ENCODE peak calls at places on chromosomes 6 and 20, in four cellular contexts. I is hepatocyte, F is mammary epithelial cell, H is fibroblast of lung. Y is an unnamed sample.
A peak's percentile ranks its signal among the peaks of the same experiment; 100 is the strongest.

GRCh38 chr6:89298680-89299450 is 16.2 kb downstream of the GABRR2 start:
- DNase-seq in I (peak; percentile 35), F (peak; percentile 21), H (peak; percentile 92), Y (peak; percentile 56)

GRCh38 chr6:83114164-83114563 is 46.7 kb downstream of the DOP1A start:
- DNase-seq in I (no peak), F (peak; percentile 15), H (peak; percentile 43), Y (no peak)

GRCh38 chr6:167956983-167957492 is 40.4 kb upstream of the KIF25 start:
- DNase-seq in I (peak; percentile 58), F (no peak), H (no peak), Y (no peak)

GRCh38 chr6:12356431-12356830 is 66.3 kb downstream of the EDN1 start:
- DNase-seq in I (no peak), F (no peak), H (no peak), Y (no peak)

GRCh38 chr6:152093711-152094110 is 286.2 kb downstream of the ESR1 start:
- DNase-seq in I (no peak), F (no peak), H (no peak), Y (no peak)

GRCh38 chr6:140809694-140810101 is 1323.0 kb upstream of the GJE1 start:
- DNase-seq in I (no peak), F (no peak), H (no peak), Y (no peak)

GRCh38 chr20:49765846-49766541 is 46.6 kb upstream of the SLC9A8 start:
- DNase-seq in I (no peak), F (no peak), H (no peak), Y (no peak)

GRCh38 chr20:21615617-21616080 is 89.8 kb upstream of the PAX1 start:
- DNase-seq in I (peak; percentile 79), F (peak; percentile 43), H (peak; percentile 22), Y (peak; percentile 87)

GRCh38 chr6:43076093-43076927 is at the start of gene PTK7:
- DNase-seq in I (peak; percentile 89), F (peak; percentile 48), H (peak; percentile 71), Y (peak; percentile 90)

GRCh38 chr6:147507162-147508072 is 1.1 kb upstream of the SAMD5 start:
- DNase-seq in I (peak; percentile 34), F (peak; percentile 23), H (no peak), Y (peak; percentile 65)

GRCh38 chr6:126821706-126822105 is 296.8 kb upstream of the RSPO3 start:
- DNase-seq in I (no peak), F (no peak), H (no peak), Y (no peak)

GRCh38 chr20:50475879-50476292 is 34.3 kb upstream of the PTPN1 start:
- DNase-seq in I (no peak), F (no peak), H (peak; percentile 61), Y (no peak)

GRCh38 chr6:46098678-46099077 is 31.1 kb upstream of the ENPP4 start:
- DNase-seq in I (peak; percentile 11), F (peak; percentile 72), H (no peak), Y (no peak)

GRCh38 chr6:158629376-158630221 is 14.9 kb downstream of the DYNLT1 start:
- DNase-seq in I (no peak), F (no peak), H (no peak), Y (no peak)

DNA sequence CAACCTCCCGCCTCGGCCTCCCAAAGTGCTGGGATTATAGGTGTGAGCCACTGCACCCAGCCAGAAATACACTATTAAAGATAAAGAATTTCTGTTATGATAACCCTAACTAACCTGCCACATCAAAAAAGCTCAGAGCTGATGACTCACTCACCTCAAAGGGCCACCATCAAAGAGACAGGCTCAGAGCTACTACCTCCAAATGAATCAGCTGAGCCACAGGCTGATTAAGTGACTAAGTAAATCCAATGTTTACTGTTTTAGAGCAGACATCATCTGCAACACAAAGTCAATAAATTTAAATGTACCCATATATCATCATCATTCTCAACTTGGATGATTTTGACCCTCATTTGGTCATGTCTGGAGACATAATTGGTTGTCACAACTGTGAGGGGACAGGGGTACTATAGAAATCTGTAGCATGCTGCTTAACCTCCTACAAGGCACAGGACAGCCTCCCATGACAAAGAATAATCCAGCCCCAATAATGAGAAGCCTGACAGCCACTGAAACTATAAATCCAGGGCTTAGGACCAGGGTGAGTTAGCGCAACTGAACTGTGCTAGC is 106.5 kb downstream of the ATP9A start:
- DNase-seq in I (peak; percentile 47), F (peak; percentile 75), H (peak; percentile 28), Y (no peak)
- H3K4me1 ChIP-seq in I (peaks cover 16% of the 10 kb centered on the region), F (peaks cover 8% of the 10 kb centered on the region), H (peaks cover 15% of the 10 kb centered on the region), Y (peaks cover 14% of the 10 kb centered on the region)

DNA sequence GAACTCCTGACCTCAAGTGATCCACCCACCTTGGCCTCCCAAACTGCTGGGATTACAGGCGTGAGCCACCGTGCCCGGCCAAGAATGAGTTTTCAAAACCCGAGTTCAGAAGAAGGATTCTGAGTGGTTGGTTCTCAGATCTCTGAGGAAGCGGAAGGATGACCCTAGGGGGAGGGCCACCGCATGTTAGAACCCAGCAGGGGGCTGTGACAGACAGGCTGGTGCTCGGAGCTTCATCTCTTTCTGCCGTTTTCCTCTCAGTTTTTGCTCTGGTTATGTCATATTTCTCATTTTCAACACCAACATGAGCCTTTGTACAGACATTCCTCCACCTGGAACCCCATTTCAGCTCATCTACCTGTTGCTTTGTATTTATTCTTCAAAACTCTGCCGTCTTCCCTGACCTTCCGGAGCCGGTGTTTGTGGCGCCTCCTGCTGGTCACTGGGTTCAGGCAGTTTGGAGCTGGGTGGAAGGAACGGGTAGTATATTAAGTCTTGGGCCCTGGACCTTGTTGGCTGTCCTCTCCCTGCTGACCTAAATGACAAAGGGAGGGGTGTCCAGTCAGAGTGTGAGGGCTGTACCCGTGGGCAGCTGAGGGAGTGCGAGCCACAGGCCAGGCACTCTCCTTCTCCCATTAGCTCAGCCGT is at the start of gene DEFB123:
- DNase-seq in I (no peak), F (no peak), H (no peak), Y (no peak)
- TF ChIP-seq CTCF in I (no peak), F (peak; percentile 6), H (no peak), Y (peak; percentile 56)

GRCh38 chr6:75747985-75748742 is 875 bp upstream of the MYO6 start:
- DNase-seq in I (no peak), F (no peak), H (no peak), Y (no peak)

GRCh38 chr6:75748743-75749538 is at the start of gene MYO6:
- DNase-seq in I (peak; percentile 91), F (peak; percentile 68), H (peak; percentile 56), Y (peak; percentile 49)

GRCh38 chr6:75745404-75745803 is 3.6 kb upstream of the MYO6 start:
- DNase-seq in I (no peak), F (no peak), H (no peak), Y (no peak)

GRCh38 chr6:75750925-75751324 is 1.9 kb downstream of the MYO6 start:
- DNase-seq in I (no peak), F (no peak), H (no peak), Y (no peak)

DNA sequence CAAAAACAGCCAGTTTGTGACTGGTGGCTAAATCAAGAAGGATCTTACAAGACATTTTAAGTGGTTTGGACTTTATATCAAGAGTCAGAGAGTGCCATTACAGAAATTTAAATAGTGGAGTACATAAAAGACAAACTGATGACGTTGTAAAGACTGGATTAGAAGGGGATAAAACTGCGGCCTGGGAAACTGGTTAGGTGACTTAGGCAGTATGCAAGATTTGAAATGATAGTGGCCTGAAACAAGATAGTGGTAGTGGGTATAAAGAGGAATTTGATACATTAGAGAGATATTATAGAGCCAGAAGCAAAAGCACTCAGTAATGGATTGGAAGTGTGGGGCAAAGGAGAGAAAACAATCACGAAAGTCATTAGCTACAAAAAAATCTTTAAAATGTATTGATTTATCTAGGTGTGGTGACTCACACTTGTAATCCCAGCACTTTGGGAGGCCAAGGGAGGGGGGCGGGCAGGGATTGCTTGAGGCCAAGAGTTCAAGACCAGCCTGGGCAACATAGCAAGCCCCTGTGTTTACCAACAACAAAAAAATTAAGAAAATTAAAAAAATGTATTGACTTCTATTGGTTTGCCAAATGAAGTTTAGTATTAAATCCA is 1.6 kb upstream of the MYO6 start:
- DNase-seq in I (no peak), F (no peak), H (no peak), Y (no peak)
- TF ChIP-seq EZH2 in I (no peak), F (no peak), H (no peak), Y (no peak)

GRCh38 chr6:32976334-32977069 is 8.1 kb downstream of the BRD2 start:
- DNase-seq in I (no peak), F (no peak), H (no peak), Y (no peak)
- H3K4me1 ChIP-seq in I (peaks cover 41% of the 10 kb centered on the region), F (peaks cover 23% of the 10 kb centered on the region), H (peaks cover 5% of the 10 kb centered on the region), Y (peaks cover 17% of the 10 kb centered on the region)

GRCh38 chr6:29720863-29721262 is 2.4 kb upstream of the HLA-F start:
- DNase-seq in I (no peak), F (no peak), H (no peak), Y (no peak)
- TF ChIP-seq CTCF in I (no peak), F (no peak), H (no peak), Y (no peak)

GRCh38 chr6:150310539-150310938 is 58.3 kb upstream of the IYD start:
- DNase-seq in I (no peak), F (no peak), H (no peak), Y (no peak)
- TF ChIP-seq EZH2 in I (no peak), F (no peak), H (no peak), Y (no peak)

DNA sequence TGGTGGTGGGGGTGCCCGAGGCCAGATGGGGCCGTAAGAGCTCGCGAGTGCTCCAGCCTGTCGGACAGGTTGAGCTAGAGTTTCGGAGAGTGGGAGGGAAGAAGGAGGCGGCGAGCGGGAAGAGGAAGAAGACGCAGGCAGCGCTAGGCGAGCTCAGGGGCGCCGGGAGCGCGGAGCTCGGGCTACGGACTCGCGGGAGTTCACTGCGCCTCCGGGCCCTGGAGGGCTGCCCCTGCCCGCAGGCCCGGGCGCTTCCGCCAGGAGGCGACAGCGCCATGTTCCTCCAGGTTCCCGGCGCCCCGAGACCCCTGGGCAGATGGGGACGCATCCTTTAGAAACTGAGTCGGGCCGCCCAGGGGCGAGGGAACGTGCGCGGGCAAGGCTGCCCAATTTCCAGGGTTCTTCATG is 984 bp downstream of the TFAP2C start:
- DNase-seq in I (peak; percentile 85), F (peak; percentile 95), H (no peak), Y (peak; percentile 49)
- H3K4me1 ChIP-seq in I (peaks cover 37% of the 10 kb centered on the region), F (peaks cover 34% of the 10 kb centered on the region), H (no peaks in the 10 kb centered on the region), Y (peaks cover 13% of the 10 kb centered on the region)

GRCh38 chr6:17589402-17590116 is 10.5 kb upstream of the FAM8A1 start:
- DNase-seq in I (peak; percentile 64), F (peak; percentile 91), H (peak; percentile 66), Y (peak; percentile 65)
- TF ChIP-seq CTCF in I (peak; percentile 11), F (no peak), H (no peak), Y (peak; percentile 27)

Y was measured in A673.